ENCODE peak calls at places on chromosomes 1 and 21, in five cellular contexts. One of them, this sample, is unnamed.
A peak's percentile ranks its signal among the peaks of the same experiment; 100 is the strongest.

GRCh38 chr1:201748331-201748730 is 80.6 kb upstream of the IPO9 start:
- DNase-seq in tibial artery: peak; percentile 78
- DNase-seq in HFFc6: peak; percentile 92
- DNase-seq in NAMALWA: no peak
- DNase-seq in T-helper 22 cell: no peak
- DNase-seq in this sample: no peak

GRCh38 chr1:196440711-196441110 is 167.5 kb downstream of the KCNT2 start:
- DNase-seq in T-helper 22 cell: no peak
- DNase-seq in HFFc6: no peak
- DNase-seq in tibial artery: no peak
- DNase-seq in NAMALWA: no peak
- DNase-seq in this sample: no peak

GRCh38 chr1:56397409-56397808 is 182.0 kb downstream of the PLPP3 start:
- DNase-seq in T-helper 22 cell: no peak
- DNase-seq in tibial artery: no peak
- DNase-seq in HFFc6: no peak
- DNase-seq in NAMALWA: no peak
- DNase-seq in this sample: no peak

GRCh38 chr1:71593523-71593922 is 512.7 kb upstream of the ZRANB2 start:
- DNase-seq in T-helper 22 cell: no peak
- DNase-seq in tibial artery: no peak
- DNase-seq in NAMALWA: peak; percentile 27
- DNase-seq in HFFc6: peak; percentile 4
- DNase-seq in this sample: peak; percentile 30

GRCh38 chr1:18907021-18907913 is 4.9 kb upstream of the ALDH4A1 start:
- DNase-seq in HFFc6: peak; percentile 63
- DNase-seq in T-helper 22 cell: peak; percentile 29
- DNase-seq in NAMALWA: peak; percentile 84
- DNase-seq in tibial artery: peak; percentile 78
- DNase-seq in this sample: peak; percentile 85

GRCh38 chr21:25691931-25692330 is 42.8 kb downstream of the ATP5PF start:
- DNase-seq in tibial artery: no peak
- DNase-seq in HFFc6: no peak
- DNase-seq in NAMALWA: no peak
- DNase-seq in T-helper 22 cell: no peak
- DNase-seq in this sample: no peak

GRCh38 chr1:215776336-215776735 is 209.2 kb downstream of the KCTD3 start:
- DNase-seq in tibial artery: no peak
- DNase-seq in T-helper 22 cell: no peak
- DNase-seq in HFFc6: no peak
- DNase-seq in NAMALWA: no peak
- DNase-seq in this sample: no peak

GRCh38 chr1:218201004-218201403 is 84.1 kb upstream of the RRP15 start:
- DNase-seq in T-helper 22 cell: no peak
- DNase-seq in HFFc6: no peak
- DNase-seq in NAMALWA: no peak
- DNase-seq in tibial artery: no peak
- DNase-seq in this sample: no peak

GRCh38 chr1:234647245-234647644 is 37.3 kb upstream of the IRF2BP2 start:
- DNase-seq in tibial artery: no peak
- DNase-seq in HFFc6: no peak
- DNase-seq in T-helper 22 cell: no peak
- DNase-seq in NAMALWA: peak; percentile 78
- DNase-seq in this sample: no peak

GRCh38 chr1:162859210-162859609 is 1.8 kb downstream of the CCDC190 start:
- DNase-seq in tibial artery: no peak
- DNase-seq in T-helper 22 cell: no peak
- DNase-seq in NAMALWA: no peak
- DNase-seq in HFFc6: no peak
- DNase-seq in this sample: no peak

GRCh38 chr1:229217716-229218115 is 53.2 kb upstream of the RAB4A start:
- DNase-seq in tibial artery: no peak
- DNase-seq in HFFc6: no peak
- DNase-seq in T-helper 22 cell: no peak
- DNase-seq in NAMALWA: no peak
- DNase-seq in this sample: no peak

GRCh38 chr1:38125837-38126520 is 79.4 kb upstream of the POU3F1 start:
- DNase-seq in T-helper 22 cell: no peak
- DNase-seq in NAMALWA: no peak
- DNase-seq in tibial artery: no peak
- DNase-seq in HFFc6: no peak
- DNase-seq in this sample: no peak

GRCh38 chr1:4601986-4602385 is 52.4 kb upstream of the AJAP1 start:
- DNase-seq in HFFc6: no peak
- DNase-seq in T-helper 22 cell: no peak
- DNase-seq in tibial artery: peak; percentile 20
- DNase-seq in NAMALWA: no peak
- DNase-seq in this sample: no peak

GRCh38 chr1:21020151-21020550 is 156.5 kb downstream of the EIF4G3 start:
- DNase-seq in NAMALWA: no peak
- DNase-seq in HFFc6: peak; percentile 8
- DNase-seq in tibial artery: no peak
- DNase-seq in T-helper 22 cell: no peak
- DNase-seq in this sample: no peak

GRCh38 chr1:3377604-3378279 is 76.7 kb upstream of the ARHGEF16 start:
- DNase-seq in HFFc6: no peak
- DNase-seq in T-helper 22 cell: no peak
- DNase-seq in tibial artery: no peak
- DNase-seq in NAMALWA: no peak
- DNase-seq in this sample: no peak

GRCh38 chr21:35424122-35424521 is 375.0 kb upstream of the RUNX1 start:
- DNase-seq in HFFc6: no peak
- DNase-seq in T-helper 22 cell: no peak
- DNase-seq in tibial artery: no peak
- DNase-seq in NAMALWA: no peak
- DNase-seq in this sample: no peak

GRCh38 chr1:230231739-230232075 is 164.7 kb downstream of the GALNT2 start:
- DNase-seq in NAMALWA: no peak
- DNase-seq in tibial artery: peak; percentile 90
- DNase-seq in HFFc6: no peak
- DNase-seq in T-helper 22 cell: no peak
- DNase-seq in this sample: no peak